ENCODE peak calls at places on chromosomes 11 and 22, in four cellular contexts. T, X, B and V are unnamed samples.

GRCh38 chr11:47329431-47329993 is 23.0 kb downstream of the MYBPC3 start:
- DNase-seq in T (no peak), X (peak), B (no peak), V (no peak)

GRCh38 chr22:26002456-26002855 is 166.8 kb upstream of the SEZ6L start:
- DNase-seq in T (no peak), X (no peak), B (no peak), V (no peak)

GRCh38 chr11:9831122-9831521 is 167.2 kb downstream of the SWAP70 start:
- DNase-seq in T (no peak), X (no peak), B (no peak), V (no peak)

GRCh38 chr22:39306456-39307361 is 12.7 kb downstream of the RPL3 start:
- DNase-seq in T (no peak), X (peak), B (peak), V (no peak)

GRCh38 chr11:27466363-27466762 is 6.2 kb downstream of the LGR4 start:
- DNase-seq in T (no peak), X (no peak), B (no peak), V (no peak)

GRCh38 chr11:122276221-122276620 is 160.2 kb upstream of the BLID start:
- DNase-seq in T (no peak), X (no peak), B (no peak), V (no peak)

GRCh38 chr11:2579315-2580060 is 120.3 kb downstream of the KCNQ1OT1 start:
- DNase-seq in T (no peak), X (peak), B (no peak), V (no peak)

GRCh38 chr11:69912911-69913451 is 93.8 kb upstream of the FGF3 start:
- DNase-seq in T (peak), X (peak), B (peak), V (no peak)

GRCh38 chr11:22430286-22430685 is 92.1 kb downstream of the SLC17A6 start:
- DNase-seq in T (no peak), X (no peak), B (no peak), V (no peak)

GRCh38 chr11:33387996-33388395 is 130.8 kb downstream of the HIPK3 start:
- DNase-seq in T (no peak), X (no peak), B (no peak), V (peak)

GRCh38 chr11:72635931-72636330 is 38.3 kb downstream of the PDE2A start:
- DNase-seq in T (no peak), X (no peak), B (no peak), V (no peak)

GRCh38 chr22:43948836-43949235 is 6.4 kb upstream of the SAMM50 start:
- DNase-seq in T (no peak), X (no peak), B (no peak), V (no peak)

GRCh38 chr11:441043-441417 is 781 bp downstream of the ANO9 start:
- DNase-seq in T (no peak), X (peak), B (no peak), V (no peak)

GRCh38 chr11:36034572-36035331 is 90.9 kb downstream of the LDLRAD3 start:
- DNase-seq in T (peak), X (peak), B (no peak), V (no peak)

GRCh38 chr22:23838686-23839468 is at the start of gene DERL3:
- DNase-seq in T (peak), X (peak), B (peak), V (peak)

GRCh38 chr22:17035246-17035645 is 27.2 kb upstream of the GAB4 start:
- DNase-seq in T (no peak), X (no peak), B (no peak), V (no peak)

GRCh38 chr11:44191322-44192014 is 96.0 kb downstream of the EXT2 start:
- DNase-seq in T (no peak), X (peak), B (no peak), V (no peak)

GRCh38 chr22:29128891-29129643 is 56.2 kb downstream of the KREMEN1 start:
- DNase-seq in T (peak), X (no peak), B (no peak), V (no peak)

GRCh38 chr11:45885921-45886721 is 670 bp downstream of the MAPK8IP1 start:
- DNase-seq in T (no peak), X (peak), B (no peak), V (no peak)

GRCh38 chr22:24146791-24147353 is 34.4 kb upstream of the SUSD2 start:
- DNase-seq in T (peak), X (peak), B (no peak), V (no peak)

GRCh38 chr11:2702771-2703486 is 3.1 kb upstream of the KCNQ1OT1 start:
- DNase-seq in T (no peak), X (no peak), B (no peak), V (no peak)

DNA sequence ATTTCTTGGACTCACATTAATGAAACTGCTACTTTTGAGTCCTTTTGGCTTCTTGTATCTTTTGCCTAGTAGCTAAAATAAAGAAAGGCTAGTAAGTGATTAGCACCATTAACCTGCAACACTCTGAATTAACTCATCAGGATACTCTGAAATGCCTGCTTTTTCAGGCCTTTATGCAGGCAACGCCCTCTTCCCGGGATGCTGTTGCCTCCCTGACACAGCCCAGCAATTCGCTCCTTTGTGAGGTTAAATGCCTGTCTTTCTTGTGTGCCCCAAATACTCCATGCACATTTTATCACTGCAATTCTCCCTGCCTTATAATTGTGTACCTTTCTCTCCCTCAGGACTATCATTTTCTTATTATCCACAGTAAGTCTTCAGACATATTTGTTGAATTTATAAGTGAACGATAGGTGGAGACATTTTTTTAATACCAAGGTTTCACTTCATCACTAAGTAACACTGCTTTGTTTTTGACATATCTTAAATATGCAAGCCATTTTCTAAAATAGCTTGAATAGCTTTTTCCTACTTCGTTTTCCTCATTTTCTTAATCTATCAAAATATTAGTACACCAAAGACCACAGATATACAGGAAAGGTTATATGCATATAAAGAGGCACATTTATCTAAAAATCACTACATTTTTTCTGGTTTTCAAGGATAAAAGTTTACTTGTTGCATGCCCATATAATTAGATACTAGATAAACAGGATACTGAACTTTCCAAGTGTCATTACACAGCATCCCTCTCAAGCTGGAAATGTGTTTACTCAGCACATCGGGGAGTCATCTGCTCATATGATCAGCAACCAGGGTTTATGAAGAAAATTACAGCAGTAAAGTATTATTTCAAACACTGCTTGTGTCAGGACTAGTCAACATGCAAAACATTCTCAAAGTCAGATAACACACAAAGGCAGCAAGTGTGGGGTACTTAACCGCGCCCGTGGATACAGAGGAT is 48.5 kb upstream of the DDI1 start:
- DNase-seq in T (peak), X (no peak), B (no peak), V (no peak)
- TF ChIP-seq RCOR1 in T (no peak), X (no peak), B (no peak), V (no peak)

GRCh38 chr11:95791385-95792033 is 1.2 kb downstream of the CEP57 start:
- DNase-seq in T (no peak), X (no peak), B (no peak), V (no peak)
- H2AFZ ChIP-seq in T (no peak), X (peak), B (peak), V (peak)

DNA sequence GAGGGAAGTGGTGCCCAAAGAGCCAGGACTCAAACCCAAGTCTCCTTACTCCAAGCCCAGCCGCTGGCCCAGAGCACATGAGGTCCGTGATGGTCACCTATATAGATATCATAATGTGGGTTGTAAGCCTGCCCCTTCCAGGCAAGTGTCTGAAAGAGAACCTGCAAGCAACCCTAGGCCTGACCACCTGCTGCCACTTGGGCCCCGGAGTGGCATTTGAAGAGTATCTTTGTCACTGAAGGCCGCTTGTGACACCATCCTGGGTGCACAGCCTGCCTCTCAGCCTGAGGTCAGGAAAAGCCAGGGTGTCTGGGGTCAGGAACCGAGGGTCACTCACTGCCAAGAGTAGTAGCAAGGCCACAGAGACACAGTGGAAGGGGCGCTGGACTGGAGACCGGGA is 32.4 kb downstream of the OTOG start:
- DNase-seq in T (no peak), X (no peak), B (no peak), V (no peak)
- TF ChIP-seq RCOR1 in T (no peak), X (no peak), B (no peak), V (no peak)

DNA sequence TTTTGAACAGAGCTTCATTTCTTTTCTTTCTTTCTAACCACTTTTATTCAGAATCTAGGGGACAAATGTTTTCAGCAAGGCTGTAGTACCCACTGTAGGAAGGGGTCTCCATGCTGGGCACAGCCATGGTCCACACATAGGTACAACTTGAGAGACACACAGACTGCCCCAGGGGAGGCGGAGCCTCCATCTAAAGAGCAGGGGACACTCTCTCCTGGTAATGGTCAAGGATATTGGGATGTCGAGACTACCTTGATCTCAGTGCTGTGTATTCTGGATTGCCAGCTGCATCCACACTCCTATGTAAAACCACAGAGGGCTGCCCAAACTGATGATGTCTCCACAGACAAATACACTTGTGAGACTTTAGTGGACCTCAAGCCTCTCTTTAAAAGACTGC is 2.9 kb upstream of the APOL3 start:
- DNase-seq in T (no peak), X (no peak), B (no peak), V (no peak)
- H2AFZ ChIP-seq in T (no peak), X (no peak), B (no peak), V (no peak)

DNA sequence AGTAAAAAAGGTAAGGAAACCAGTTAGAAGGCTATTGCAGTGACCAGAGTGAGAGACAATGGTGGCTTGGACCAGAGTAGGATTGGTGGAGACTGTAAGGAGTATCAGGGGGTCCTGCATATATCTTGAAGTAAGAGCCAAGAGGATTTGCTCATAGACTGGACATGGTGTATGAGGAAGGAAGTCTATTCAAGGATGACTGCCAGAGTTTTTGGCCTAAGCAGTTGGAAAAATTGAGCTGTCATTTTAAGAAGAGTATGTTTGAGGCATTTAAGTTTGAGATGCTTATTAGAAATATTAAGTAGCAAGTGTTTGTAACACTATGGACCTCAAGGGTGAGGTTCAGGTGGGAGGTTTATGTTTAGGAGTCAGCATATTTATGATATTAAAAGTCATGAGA is 596.6 kb downstream of the METTL15 start:
- DNase-seq in T (no peak), X (no peak), B (no peak), V (no peak)
- TF ChIP-seq RCOR1 in T (no peak), X (no peak), B (no peak), V (no peak)

GRCh38 chr11:66421492-66422205 is 814 bp downstream of the NPAS4 start:
- DNase-seq in T (peak), X (peak), B (peak), V (peak)
- H2AFZ ChIP-seq in T (peak), X (no peak), B (no peak), V (no peak)

GRCh38 chr22:50271011-50271394 is 823 bp upstream of the MAPK11 start:
- DNase-seq in T (no peak), X (no peak), B (no peak), V (no peak)
- TF ChIP-seq RCOR1 in T (no peak), X (no peak), B (no peak), V (no peak)

DNA sequence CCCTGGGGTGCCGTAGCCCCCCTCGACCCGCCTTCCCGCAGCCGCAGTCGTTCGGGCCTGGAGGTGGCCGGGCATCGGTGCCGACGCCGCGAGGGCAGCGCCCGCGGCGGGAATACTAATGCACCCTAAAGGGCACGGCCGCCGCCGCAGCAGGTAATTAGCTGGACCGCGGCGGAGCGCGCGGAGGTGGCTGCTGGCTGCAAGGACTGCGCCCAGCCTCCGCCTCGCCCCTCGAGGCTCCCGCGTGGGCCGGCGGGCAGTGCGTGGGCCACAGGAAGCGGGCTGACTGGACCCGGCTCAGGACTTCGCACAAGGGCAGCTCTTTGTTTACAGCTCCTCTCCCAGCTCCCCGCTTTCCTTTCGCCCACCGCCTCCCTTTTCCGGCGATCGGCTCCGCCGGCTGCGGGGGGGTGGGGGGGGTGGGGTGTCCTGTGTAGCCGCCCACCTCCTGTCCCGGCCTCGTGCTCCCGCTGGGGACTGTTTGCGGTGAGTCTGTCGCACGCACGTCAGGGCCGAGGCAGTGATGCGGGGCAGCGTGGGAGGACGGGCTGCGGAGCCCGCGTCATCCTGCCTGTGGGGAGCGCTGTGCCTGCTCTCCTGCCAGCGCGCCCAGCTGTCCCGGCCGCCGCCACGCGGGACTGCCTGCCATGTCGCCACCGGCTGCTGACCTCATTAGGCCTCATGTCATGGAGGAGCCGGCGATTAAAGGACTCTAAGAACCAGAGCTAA is 53.2 kb downstream of the GRIK4 start:
- DNase-seq in T (peak), X (peak), B (peak), V (peak)
- H2AFZ ChIP-seq in T (peak), X (peak), B (no peak), V (peak)